ENCODE peak calls at places on chromosome 4, in four cellular contexts. M is H1, C is H9, K is IMR-90. Y is an unnamed sample. For H3K79me1, the result is how much of the 10 kb centered on the place peaks cover.

GRCh38 chr4:151990201-151990600 is 229.4 kb upstream of the GATB start:
- DNase-seq in M (no peak), C (no peak), K (peak), Y (peak)

GRCh38 chr4:170259631-170260153 is 169.9 kb upstream of the AADAT start:
- DNase-seq in M (peak), C (peak), K (peak), Y (peak)

GRCh38 chr4:52052475-52052780 is 1.3 kb downstream of the SPATA18 start:
- DNase-seq in M (no peak), C (no peak), K (peak), Y (peak)

GRCh38 chr4:13641084-13641483 is 13.6 kb upstream of the BOD1L1 start:
- DNase-seq in M (no peak), C (no peak), K (no peak), Y (no peak)

GRCh38 chr4:25180524-25181131 is 20.4 kb upstream of the SEPSECS start:
- DNase-seq in M (no peak), C (peak), K (peak), Y (peak)

GRCh38 chr4:85391011-85391410 is 83.9 kb upstream of the ARHGAP24 start:
- DNase-seq in M (no peak), C (no peak), K (no peak), Y (no peak)

GRCh38 chr4:124903995-124904722 is 191.6 kb upstream of the ANKRD50 start:
- DNase-seq in M (no peak), C (no peak), K (peak), Y (no peak)

GRCh38 chr4:151541438-151542071 is 132.6 kb downstream of the FHIP1A start:
- DNase-seq in M (no peak), C (no peak), K (peak), Y (peak)

GRCh38 chr4:120395746-120396145 is 329.1 kb upstream of the MAD2L1 start:
- DNase-seq in M (no peak), C (no peak), K (no peak), Y (no peak)

GRCh38 chr4:23582671-23583070 is 307.2 kb downstream of the PPARGC1A start:
- DNase-seq in M (no peak), C (no peak), K (no peak), Y (no peak)

GRCh38 chr4:73248416-73248815 is 10.2 kb downstream of the ANKRD17 start:
- DNase-seq in M (no peak), C (no peak), K (no peak), Y (no peak)

GRCh38 chr4:78689700-78690318 is 86.3 kb upstream of the BMP2K start:
- DNase-seq in M (no peak), C (no peak), K (no peak), Y (no peak)

GRCh38 chr4:153419673-153420278 is 46.4 kb upstream of the TMEM131L start:
- DNase-seq in M (peak), C (no peak), K (no peak), Y (no peak)

GRCh38 chr4:25051534-25051933 is 20.8 kb upstream of the LGI2 start:
- DNase-seq in M (no peak), C (no peak), K (no peak), Y (no peak)

GRCh38 chr4:7773401-7774187 is 166.1 kb downstream of the AFAP1 start:
- DNase-seq in M (no peak), C (no peak), K (no peak), Y (no peak)

GRCh38 chr4:186260504-186261448 is 5.2 kb upstream of the F11 start:
- DNase-seq in M (no peak), C (no peak), K (peak), Y (no peak)

GRCh38 chr4:186605261-186605865 is 50.0 kb upstream of the MTNR1A start:
- DNase-seq in M (no peak), C (no peak), K (no peak), Y (no peak)

GRCh38 chr4:38980903-38981676 is 51.1 kb downstream of the TMEM156 start:
- DNase-seq in M (no peak), C (no peak), K (peak), Y (no peak)

GRCh38 chr4:3041192-3042142 is 32.9 kb downstream of the HTT-AS start:
- DNase-seq in M (peak), C (peak), K (peak), Y (peak)
- H3K9ac ChIP-seq in M (no peak), C (no peak), K (peak), Y (no peak)

GRCh38 chr4:98746530-98746929 is 88.1 kb upstream of the TSPAN5 start:
- DNase-seq in M (no peak), C (no peak), K (peak), Y (no peak)
- H4K5ac ChIP-seq in M (no peak), C (no peak), K (peak), Y (no peak)

GRCh38 chr4:5703831-5704230 is 4.5 kb downstream of the EVC2 start:
- DNase-seq in M (no peak), C (no peak), K (no peak), Y (peak)
- H3K79me1 ChIP-seq in M (under half), C (under half), K (under half), Y (under half)

DNA sequence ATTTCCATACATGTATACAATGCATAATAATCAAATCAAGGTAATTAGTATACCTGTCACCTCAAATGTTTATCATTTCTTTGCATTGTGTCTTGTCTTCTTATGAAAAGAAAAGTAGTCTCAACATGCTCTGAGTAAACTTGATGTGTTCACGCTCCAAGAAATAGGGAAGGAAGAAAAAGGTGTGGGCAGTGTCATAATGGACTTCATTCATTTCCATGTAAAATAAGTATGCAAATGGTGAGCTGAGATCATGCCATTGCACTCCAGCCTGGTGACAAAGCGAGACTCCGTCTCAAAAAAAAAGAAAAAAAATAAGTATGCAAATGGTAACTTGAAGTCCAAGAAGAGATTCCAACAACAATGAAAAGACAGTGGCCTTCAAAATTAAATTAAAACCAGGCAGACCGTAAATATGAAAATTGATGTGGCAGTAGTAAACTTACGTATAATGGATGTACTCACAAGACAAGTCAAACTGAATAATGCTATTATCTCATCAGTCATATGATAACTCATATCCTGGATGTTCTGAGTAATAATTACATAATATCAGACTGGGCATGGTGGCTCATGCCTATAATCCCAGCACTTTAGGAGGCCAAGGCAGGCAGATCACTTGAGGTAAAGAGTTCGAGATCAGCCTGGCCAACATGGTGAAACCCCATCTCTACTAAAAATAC is 6.0 kb upstream of the CWH43 start:
- DNase-seq in M (no peak), C (no peak), K (no peak), Y (no peak)
- H3K9ac ChIP-seq in M (no peak), C (no peak), K (no peak), Y (no peak)

GRCh38 chr4:145929415-145930178 is 9.0 kb downstream of the ZNF827 start:
- DNase-seq in M (no peak), C (no peak), K (no peak), Y (no peak)

GRCh38 chr4:145933134-145933533 is 5.5 kb downstream of the ZNF827 start:
- DNase-seq in M (no peak), C (no peak), K (peak), Y (no peak)

GRCh38 chr4:145927055-145927454 is 11.6 kb downstream of the ZNF827 start:
- DNase-seq in M (no peak), C (no peak), K (no peak), Y (no peak)

GRCh38 chr4:145931403-145931802 is 7.2 kb downstream of the ZNF827 start:
- DNase-seq in M (no peak), C (no peak), K (no peak), Y (no peak)

DNA sequence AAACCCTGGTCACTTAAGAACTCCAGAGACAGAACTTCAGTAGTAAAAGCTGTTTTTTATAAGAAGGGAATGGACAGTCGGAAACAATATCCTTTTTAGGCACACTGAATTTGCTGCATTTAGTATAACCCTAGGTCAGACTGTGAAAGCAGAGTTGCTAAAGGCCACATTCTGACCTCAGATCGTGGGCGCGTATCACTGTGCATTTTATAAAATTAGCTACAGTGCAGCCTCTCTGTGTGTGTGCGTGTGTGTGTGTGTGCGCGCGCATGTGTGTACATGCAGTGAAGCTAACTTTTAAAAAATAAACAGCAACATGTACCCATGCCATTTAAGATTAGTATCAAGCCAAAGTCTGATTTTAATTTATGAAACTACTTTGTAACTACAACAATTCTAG is 8.0 kb downstream of the ZNF827 start:
- DNase-seq in M (no peak), C (no peak), K (no peak), Y (no peak)
- H4K5ac ChIP-seq in M (no peak), C (no peak), K (no peak), Y (no peak)

GRCh38 chr4:6294705-6295421 is 25.2 kb downstream of the WFS1 start:
- DNase-seq in M (no peak), C (no peak), K (no peak), Y (no peak)
- H3K79me1 ChIP-seq in M (under half), C (under half), K (under half), Y (under half)

GRCh38 chr4:88286897-88287296 is 2.5 kb upstream of the PPM1K start:
- DNase-seq in M (no peak), C (no peak), K (no peak), Y (no peak)

GRCh38 chr4:88283661-88284377 is 542 bp downstream of the PPM1K start:
- DNase-seq in M (peak), C (peak), K (peak), Y (peak)

GRCh38 chr4:88284378-88285234 is at the start of gene PPM1K:
- DNase-seq in M (peak), C (peak), K (peak), Y (peak)

GRCh38 chr4:88280228-88280795 is 4.0 kb downstream of the PPM1K start:
- DNase-seq in M (no peak), C (no peak), K (no peak), Y (no peak)

GRCh38 chr4:88285235-88285505 is 809 bp upstream of the PPM1K start:
- DNase-seq in M (no peak), C (no peak), K (no peak), Y (no peak)
- H3K9ac ChIP-seq in M (no peak), C (no peak), K (peak), Y (peak)

GRCh38 chr4:55671667-55672066 is 35.6 kb upstream of the NMU start:
- DNase-seq in M (no peak), C (no peak), K (no peak), Y (no peak)

GRCh38 chr4:55666535-55666934 is 30.4 kb upstream of the NMU start:
- DNase-seq in M (no peak), C (no peak), K (no peak), Y (no peak)

GRCh38 chr4:55668449-55668848 is 32.4 kb upstream of the NMU start:
- DNase-seq in M (no peak), C (no peak), K (no peak), Y (no peak)

GRCh38 chr4:55673424-55673823 is 37.3 kb upstream of the NMU start:
- DNase-seq in M (no peak), C (no peak), K (no peak), Y (no peak)

DNA sequence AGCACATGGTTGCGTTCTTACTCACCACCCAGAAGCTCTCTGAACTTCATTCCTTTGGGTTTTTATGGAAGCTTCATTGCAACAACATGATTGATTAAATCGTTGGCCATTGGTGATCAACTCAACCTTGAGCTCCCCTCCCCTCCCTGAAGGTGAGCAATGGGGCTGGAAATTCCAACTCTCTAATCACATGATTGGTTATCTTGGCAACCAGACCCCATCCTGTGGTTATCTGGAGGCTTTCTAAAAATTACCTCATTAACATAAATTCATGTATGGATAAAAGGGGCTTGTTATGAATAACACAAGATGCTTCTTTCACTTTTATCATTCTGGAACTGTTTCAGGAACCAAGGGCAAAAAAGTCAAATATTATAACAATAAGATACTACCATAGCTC is 34.6 kb upstream of the NMU start:
- DNase-seq in M (no peak), C (no peak), K (no peak), Y (no peak)
- H4K5ac ChIP-seq in M (no peak), C (no peak), K (no peak), Y (no peak)